ENCODE peak calls at places on chromosomes 2 and 18, in seven cellular contexts. One of them, this sample, is unnamed.

GRCh38 chr2:119083416-119083815 is 75.1 kb downstream of the C1QL2 start:
- DNase-seq in effector memory CD8-positive, alpha-beta T cell: no peak
- DNase-seq in activated T-cell treated with anti-CD3 and anti-CD28 coated beads for 24 hours: no peak
- DNase-seq in HEK293T: no peak
- DNase-seq in adipocyte: no peak
- DNase-seq in NCI-H345: no peak
- DNase-seq in GM03348: no peak
- DNase-seq in this sample: no peak

GRCh38 chr2:86633094-86633740 is 9.6 kb upstream of the RNF103 start:
- DNase-seq in effector memory CD8-positive, alpha-beta T cell: no peak
- DNase-seq in activated T-cell treated with anti-CD3 and anti-CD28 coated beads for 24 hours: no peak
- DNase-seq in HEK293T: no peak
- DNase-seq in adipocyte: no peak
- DNase-seq in NCI-H345: no peak
- DNase-seq in GM03348: no peak
- DNase-seq in this sample: no peak

GRCh38 chr2:173644146-173644545 is 289.5 kb downstream of the CDCA7 start:
- DNase-seq in effector memory CD8-positive, alpha-beta T cell: no peak
- DNase-seq in activated T-cell treated with anti-CD3 and anti-CD28 coated beads for 24 hours: no peak
- DNase-seq in HEK293T: no peak
- DNase-seq in adipocyte: peak; percentile 83
- DNase-seq in NCI-H345: no peak
- DNase-seq in GM03348: peak; percentile 35
- DNase-seq in this sample: no peak

GRCh38 chr2:9310390-9310789 is 103.8 kb downstream of the ASAP2 start:
- DNase-seq in effector memory CD8-positive, alpha-beta T cell: no peak
- DNase-seq in activated T-cell treated with anti-CD3 and anti-CD28 coated beads for 24 hours: no peak
- DNase-seq in HEK293T: no peak
- DNase-seq in adipocyte: peak; percentile 90
- DNase-seq in NCI-H345: no peak
- DNase-seq in GM03348: peak; percentile 91
- DNase-seq in this sample: no peak

GRCh38 chr2:124264496-124265160 is 239.5 kb downstream of the CNTNAP5 start:
- DNase-seq in effector memory CD8-positive, alpha-beta T cell: no peak
- DNase-seq in activated T-cell treated with anti-CD3 and anti-CD28 coated beads for 24 hours: no peak
- DNase-seq in HEK293T: no peak
- DNase-seq in adipocyte: no peak
- DNase-seq in NCI-H345: no peak
- DNase-seq in GM03348: no peak
- DNase-seq in this sample: no peak

GRCh38 chr2:61328707-61329251 is 142.1 kb downstream of the USP34 start:
- DNase-seq in effector memory CD8-positive, alpha-beta T cell: no peak
- DNase-seq in activated T-cell treated with anti-CD3 and anti-CD28 coated beads for 24 hours: no peak
- DNase-seq in HEK293T: peak; percentile 27
- DNase-seq in adipocyte: no peak
- DNase-seq in NCI-H345: no peak
- DNase-seq in GM03348: no peak
- DNase-seq in this sample: no peak

GRCh38 chr2:109611467-109612095 is 2.2 kb downstream of the SEPTIN10 start:
- DNase-seq in effector memory CD8-positive, alpha-beta T cell: no peak
- DNase-seq in activated T-cell treated with anti-CD3 and anti-CD28 coated beads for 24 hours: no peak
- DNase-seq in HEK293T: no peak
- DNase-seq in adipocyte: peak; percentile 87
- DNase-seq in NCI-H345: peak; percentile 39
- DNase-seq in GM03348: no peak
- DNase-seq in this sample: no peak

GRCh38 chr2:155630760-155631159 is 701.8 kb downstream of the NR4A2 start:
- DNase-seq in effector memory CD8-positive, alpha-beta T cell: no peak
- DNase-seq in activated T-cell treated with anti-CD3 and anti-CD28 coated beads for 24 hours: no peak
- DNase-seq in HEK293T: no peak
- DNase-seq in adipocyte: no peak
- DNase-seq in NCI-H345: peak; percentile 33
- DNase-seq in GM03348: no peak
- DNase-seq in this sample: no peak

GRCh38 chr18:10350661-10351060 is 103.8 kb upstream of the APCDD1 start:
- DNase-seq in effector memory CD8-positive, alpha-beta T cell: no peak
- DNase-seq in activated T-cell treated with anti-CD3 and anti-CD28 coated beads for 24 hours: no peak
- DNase-seq in HEK293T: no peak
- DNase-seq in adipocyte: no peak
- DNase-seq in NCI-H345: no peak
- DNase-seq in GM03348: no peak
- DNase-seq in this sample: no peak

GRCh38 chr18:77482190-77482928 is 232.7 kb downstream of the GALR1 start:
- DNase-seq in effector memory CD8-positive, alpha-beta T cell: no peak
- DNase-seq in activated T-cell treated with anti-CD3 and anti-CD28 coated beads for 24 hours: no peak
- DNase-seq in HEK293T: no peak
- DNase-seq in adipocyte: no peak
- DNase-seq in NCI-H345: no peak
- DNase-seq in GM03348: no peak
- DNase-seq in this sample: no peak

GRCh38 chr2:117536139-117536538 is 278.4 kb upstream of the DDX18 start:
- DNase-seq in effector memory CD8-positive, alpha-beta T cell: no peak
- DNase-seq in activated T-cell treated with anti-CD3 and anti-CD28 coated beads for 24 hours: no peak
- DNase-seq in HEK293T: peak; percentile 9
- DNase-seq in adipocyte: peak; percentile 2
- DNase-seq in NCI-H345: no peak
- DNase-seq in GM03348: no peak
- DNase-seq in this sample: peak; percentile 9

This sample was measured in SK-N-DZ.